ENCODE peak calls at places on chromosomes 11 and 22, in five cellular contexts. N, W, F, K and A are unnamed samples.

GRCh38 chr11:65791719-65792213 is 4.9 kb downstream of the OVOL1 start:
- DNase-seq in F (peak), N (no peak), K (no peak), W (no peak), A (no peak)

GRCh38 chr11:2991477-2992233 is 474 bp downstream of the NAP1L4 start:
- DNase-seq in F (no peak), N (peak), W (no peak), K (no peak), A (no peak)

GRCh38 chr11:66080055-66080817 is 10.2 kb downstream of the PACS1 start:
- DNase-seq in N (peak), W (peak), K (peak), F (peak), A (no peak)

GRCh38 chr11:19025799-19026406 is 34.6 kb downstream of the MRGPRX2 start:
- DNase-seq in N (no peak), F (no peak), K (no peak), W (no peak), A (no peak)

GRCh38 chr11:47109882-47110281 is 66.8 kb downstream of the ARFGAP2 start:
- DNase-seq in N (no peak), W (no peak), K (no peak), F (no peak), A (no peak)

GRCh38 chr11:25535462-25535861 is 796.5 kb upstream of the ANO3 start:
- DNase-seq in N (no peak), K (no peak), W (no peak), F (no peak), A (no peak)

GRCh38 chr22:24506802-24507438 is 11.8 kb downstream of the UPB1 start:
- DNase-seq in W (no peak), K (no peak), N (peak), F (no peak), A (no peak)

GRCh38 chr11:13135385-13136271 is 126.5 kb downstream of the RASSF10 start:
- DNase-seq in K (no peak), N (no peak), F (no peak), W (no peak), A (no peak)

GRCh38 chr11:60972182-60973030 is 926 bp downstream of the CD6 start:
- DNase-seq in K (no peak), W (no peak), N (no peak), F (no peak), A (no peak)

GRCh38 chr11:34632105-34632780 is 11.3 kb downstream of the EHF start:
- DNase-seq in K (no peak), N (no peak), W (no peak), F (no peak), A (no peak)

GRCh38 chr11:69003866-69004311 is 9.2 kb downstream of the MRGPRF start:
- DNase-seq in N (no peak), W (no peak), F (no peak), K (no peak), A (no peak)

GRCh38 chr11:6817668-6818067 is 18.2 kb upstream of the OR6A2 start:
- DNase-seq in F (no peak), W (no peak), N (peak), K (no peak), A (no peak)

GRCh38 chr11:128720522-128720985 is 26.7 kb downstream of the FLI1 start:
- DNase-seq in F (peak), N (no peak), K (no peak), W (no peak), A (no peak)

GRCh38 chr11:14773755-14774154 is 118.3 kb downstream of the CYP2R1 start:
- DNase-seq in N (peak), K (no peak), F (no peak), W (no peak), A (no peak)
- TF ChIP-seq CTCF in N (peak), K (peak), F (peak), W (peak), A (no peak)

GRCh38 chr22:31840581-31840980 is 86.8 kb downstream of the DEPDC5 start:
- DNase-seq in W (no peak), K (no peak), F (no peak), N (no peak), A (no peak)

GRCh38 chr22:31839986-31840385 is 86.2 kb downstream of the DEPDC5 start:
- DNase-seq in F (no peak), K (no peak), N (no peak), W (no peak), A (no peak)

GRCh38 chr22:31833930-31834329 is 80.1 kb downstream of the DEPDC5 start:
- DNase-seq in K (no peak), F (no peak), W (no peak), N (no peak), A (no peak)

GRCh38 chr22:31838917-31839316 is 85.1 kb downstream of the DEPDC5 start:
- DNase-seq in W (no peak), K (no peak), N (no peak), F (no peak), A (no peak)

GRCh38 chr22:31836010-31836409 is 82.2 kb downstream of the DEPDC5 start:
- DNase-seq in W (no peak), F (no peak), K (no peak), N (no peak), A (no peak)
- TF ChIP-seq CTCF in W (no peak), F (no peak), K (no peak), N (no peak), A (no peak)

GRCh38 chr22:49549851-49550430 is 277.7 kb downstream of the BRD1 start:
- DNase-seq in N (no peak), W (no peak), K (no peak), F (no peak), A (no peak)
- TF ChIP-seq CTCF in N (no peak), W (no peak), K (no peak), F (no peak), A (no peak)

GRCh38 chr11:100888836-100889235 is 201.7 kb downstream of the ARHGAP42 start:
- DNase-seq in N (no peak), W (no peak), F (no peak), K (no peak), A (no peak)

GRCh38 chr11:100883860-100884259 is 196.8 kb downstream of the ARHGAP42 start:
- DNase-seq in F (no peak), N (no peak), W (no peak), K (no peak), A (no peak)

GRCh38 chr11:100887659-100888058 is 200.6 kb downstream of the ARHGAP42 start:
- DNase-seq in W (no peak), K (no peak), F (no peak), N (no peak), A (no peak)

GRCh38 chr11:100878474-100878873 is 191.4 kb downstream of the ARHGAP42 start:
- DNase-seq in W (peak), N (peak), F (no peak), K (no peak), A (no peak)

GRCh38 chr11:100882957-100883356 is 195.9 kb downstream of the ARHGAP42 start:
- DNase-seq in F (no peak), N (no peak), K (no peak), W (no peak), A (no peak)
- TF ChIP-seq CTCF in F (no peak), N (no peak), K (no peak), W (no peak), A (no peak)

GRCh38 chr11:126764221-126764620 is 236.3 kb downstream of the KIRREL3 start:
- DNase-seq in K (no peak), F (no peak), W (no peak), N (no peak), A (no peak)
- TF ChIP-seq CTCF in K (no peak), F (no peak), W (peak), N (peak), A (no peak)

GRCh38 chr11:113274708-113275582 is 39.4 kb upstream of the TTC12 start:
- DNase-seq in K (no peak), F (peak), W (no peak), N (no peak), A (no peak)
- TF ChIP-seq CTCF in K (no peak), F (no peak), W (no peak), N (peak), A (no peak)

DNA sequence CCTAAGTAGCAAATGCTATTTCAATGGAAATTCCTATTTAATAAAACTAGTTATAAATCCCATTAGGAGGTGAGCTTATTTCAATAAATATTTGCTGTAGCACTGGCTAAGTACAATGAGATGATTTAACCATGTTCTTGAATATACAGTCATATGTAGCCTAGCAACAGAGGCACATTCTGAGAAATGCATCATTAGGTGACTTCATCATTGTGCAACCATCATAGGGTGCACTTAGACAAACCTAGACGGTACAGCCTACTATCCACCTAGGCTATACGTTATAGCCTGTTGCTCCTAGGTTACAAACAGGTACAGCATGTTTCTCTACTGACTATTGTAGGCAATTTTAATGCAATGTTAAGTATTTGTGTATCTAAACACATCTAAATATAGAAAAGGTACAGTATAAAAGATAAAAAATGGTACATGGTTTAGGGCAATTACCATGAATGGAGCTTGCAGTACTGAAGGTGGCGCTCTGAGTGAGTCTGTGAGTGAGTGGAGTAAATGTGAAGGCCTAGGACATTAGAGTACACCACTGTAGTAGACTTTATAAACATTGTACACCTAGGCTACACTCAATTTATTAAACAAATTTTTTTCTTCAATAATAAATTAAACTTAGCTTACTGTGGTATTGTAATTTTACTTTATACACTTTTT is 350.1 kb downstream of the CASP12 start:
- DNase-seq in F (no peak), N (no peak), W (no peak), K (no peak), A (no peak)
- TF ChIP-seq CTCF in F (no peak), N (peak), W (no peak), K (no peak), A (no peak)

GRCh38 chr11:125093502-125093901 is 17.9 kb downstream of the TMEM218 start:
- DNase-seq in K (no peak), N (no peak), W (no peak), F (no peak), A (no peak)
- TF ChIP-seq CTCF in K (no peak), N (no peak), W (no peak), F (no peak), A (no peak)

DNA sequence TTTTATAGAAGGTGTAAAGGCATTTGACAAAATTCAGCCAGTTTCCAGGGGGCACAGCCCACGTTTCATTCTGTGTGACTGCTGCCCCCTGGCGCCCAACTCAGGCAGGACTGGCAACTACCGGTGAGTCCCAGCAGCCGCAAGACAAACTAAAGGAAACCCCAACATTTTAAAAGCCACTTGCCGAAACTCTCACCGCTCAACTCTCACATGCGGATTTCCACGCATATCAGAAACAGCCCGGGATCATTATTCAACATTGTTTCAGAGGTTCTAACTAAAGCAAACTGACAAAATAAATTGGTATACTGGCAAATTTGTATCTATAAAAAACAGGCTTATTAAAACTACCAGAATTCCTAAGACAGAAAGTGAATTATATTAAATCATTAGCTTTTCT is 48.2 kb downstream of the MORC2 start:
- DNase-seq in F (peak), K (peak), W (peak), N (peak), A (no peak)
- TF ChIP-seq CTCF in F (peak), K (peak), W (peak), N (peak), A (peak)